ENCODE peak calls at places on chromosomes 4 and X, in five cellular contexts. C is tibial artery, H is mucosa of descending colon, F is caudate nucleus, W is NCI-H1436. Z is an unnamed sample.

GRCh38 chr4:41133619-41134018 is 80.7 kb downstream of the APBB2 start:
- DNase-seq in H (no peak), W (no peak), C (no peak), F (no peak), Z (no peak)

GRCh38 chr4:122044496-122044895 is 92.6 kb upstream of the TRPC3 start:
- DNase-seq in C (no peak), F (no peak), H (no peak), W (no peak), Z (no peak)

GRCh38 chr4:110869862-110870577 is 247.1 kb upstream of the PITX2 start:
- DNase-seq in C (no peak), W (no peak), F (no peak), H (no peak), Z (no peak)

GRCh38 chr4:7351014-7351413 is 83.7 kb downstream of the PSAPL1 start:
- DNase-seq in H (no peak), W (no peak), C (no peak), F (no peak), Z (no peak)

GRCh38 chrX:9188117-9188516 is 154.2 kb upstream of the FAM9B start:
- DNase-seq in W (no peak), F (no peak), C (no peak), H (no peak), Z (peak; percentile 27)

GRCh38 chr4:20839957-20840356 is 139.7 kb downstream of the PACRGL start:
- DNase-seq in C (no peak), F (no peak), W (no peak), H (no peak), Z (no peak)

GRCh38 chrX:145190801-145191389 is 56.4 kb upstream of the SPANXN1 start:
- DNase-seq in F (no peak), W (peak; percentile 6), C (no peak), H (no peak), Z (no peak)

GRCh38 chr4:83660578-83660977 is 124.7 kb downstream of the GPAT3 start:
- DNase-seq in C (no peak), F (no peak), H (no peak), W (no peak), Z (no peak)